ENCODE peak calls at places on chromosomes 16 and 17, in seven cellular contexts. A, C, S, U, V, G and L are unnamed samples.

GRCh38 chr17:74702132-74702876 is 10.4 kb downstream of the CD300LF start:
- DNase-seq in C (no peak), S (no peak), V (no peak), A (no peak), G (no peak), U (no peak), L (no peak)

GRCh38 chr17:18951941-18952842 is at the start of gene SLC5A10:
- DNase-seq in G (no peak), U (no peak), C (no peak), A (no peak), S (no peak), V (no peak), L (no peak)

GRCh38 chr16:49641250-49641649 is 214.7 kb downstream of the ZNF423 start:
- DNase-seq in G (no peak), S (no peak), U (no peak), C (no peak), A (no peak), V (no peak), L (no peak)

GRCh38 chr16:57801098-57801855 is 1.0 kb downstream of the KIFC3 start:
- DNase-seq in S (no peak), U (peak), V (no peak), A (no peak), C (peak), G (peak), L (no peak)

GRCh38 chr17:61294777-61295176 is 104.9 kb upstream of the TBX2 start:
- DNase-seq in G (no peak), U (peak), A (no peak), V (no peak), S (no peak), C (no peak), L (no peak)

GRCh38 chr17:915416-916201 is 64.0 kb downstream of the NXN start:
- DNase-seq in G (peak), S (no peak), U (no peak), V (no peak), C (no peak), A (no peak), L (no peak)

GRCh38 chr17:41810659-41811548 is 845 bp downstream of the P3H4 start:
- DNase-seq in C (no peak), G (no peak), A (no peak), S (no peak), V (peak), U (peak), L (no peak)

GRCh38 chr17:29880031-29880430 is 50.0 kb downstream of the SSH2 start:
- DNase-seq in V (no peak), C (no peak), U (no peak), G (no peak), A (no peak), S (no peak), L (no peak)